ENCODE peak calls at places on chromosomes 12 and 14, in seven cellular contexts. J, O, V, S, M, F and C are unnamed samples.

GRCh38 chr12:89954259-89954658 is 245.6 kb upstream of the ATP2B1 start:
- DNase-seq in J (no peak), O (no peak), V (no peak), S (no peak), M (no peak), F (no peak), C (no peak)

GRCh38 chr12:10067259-10067658 is 31.5 kb downstream of the CLEC1A start:
- DNase-seq in J (no peak), O (no peak), V (no peak), S (no peak), M (no peak), F (no peak), C (no peak)

GRCh38 chr12:104485651-104486341 is 29.0 kb downstream of the CHST11 start:
- DNase-seq in J (no peak), O (no peak), V (peak; percentile 73), S (no peak), M (no peak), F (no peak), C (no peak)

GRCh38 chr12:6915023-6915788 is 826 bp downstream of the ENO2 start:
- DNase-seq in J (no peak), O (no peak), V (peak; percentile 84), S (peak; percentile 72), M (peak; percentile 80), F (no peak), C (no peak)

GRCh38 chr14:69812725-69813124 is 15.7 kb upstream of the SLC10A1 start:
- DNase-seq in J (peak; percentile 43), O (no peak), V (peak; percentile 21), S (no peak), M (no peak), F (no peak), C (no peak)

GRCh38 chr12:49585477-49586445 is 17.8 kb upstream of the MCRS1 start:
- DNase-seq in J (no peak), O (no peak), V (no peak), S (no peak), M (no peak), F (no peak), C (no peak)

GRCh38 chr12:45839917-45840316 is 110.4 kb downstream of the ARID2 start:
- DNase-seq in J (no peak), O (no peak), V (no peak), S (no peak), M (no peak), F (no peak), C (no peak)

GRCh38 chr12:73973486-73973885 is 564.1 kb upstream of the ATXN7L3B start:
- DNase-seq in J (no peak), O (no peak), V (no peak), S (no peak), M (no peak), F (no peak), C (no peak)

GRCh38 chr14:37230551-37231194 is 32.9 kb downstream of the MIPOL1 start:
- DNase-seq in J (peak; percentile 90), O (no peak), V (peak; percentile 65), S (no peak), M (peak; percentile 11), F (no peak), C (no peak)

GRCh38 chr12:88801227-88802225 is 221.3 kb upstream of the KITLG start:
- DNase-seq in J (no peak), O (no peak), V (no peak), S (no peak), M (no peak), F (no peak), C (no peak)

GRCh38 chr14:20350860-20351259 is 7.4 kb downstream of the PARP2 start:
- DNase-seq in J (no peak), O (no peak), V (no peak), S (no peak), M (no peak), F (no peak), C (no peak)

GRCh38 chr14:35335388-35336092 is 43.4 kb downstream of the PSMA6 start:
- DNase-seq in J (peak; percentile 86), O (no peak), V (no peak), S (peak; percentile 39), M (peak; percentile 36), F (no peak), C (no peak)

GRCh38 chr12:100986595-100987547 is 192.3 kb downstream of the ANO4 start:
- DNase-seq in J (no peak), O (no peak), V (no peak), S (no peak), M (no peak), F (no peak), C (no peak)

GRCh38 chr12:6699989-6700645 is 498 bp downstream of the PIANP start:
- DNase-seq in J (no peak), O (no peak), V (no peak), S (peak; percentile 79), M (peak; percentile 86), F (no peak), C (no peak)

GRCh38 chr12:118059645-118060275 is 1.2 kb downstream of the WSB2 start:
- DNase-seq in J (no peak), O (no peak), V (no peak), S (no peak), M (no peak), F (no peak), C (no peak)

GRCh38 chr12:89072303-89073026 is 279.8 kb downstream of the DUSP6 start:
- DNase-seq in J (no peak), O (no peak), V (no peak), S (no peak), M (no peak), F (no peak), C (no peak)

GRCh38 chr12:45065125-45065626 is 14.3 kb upstream of the DBX2 start:
- DNase-seq in J (no peak), O (no peak), V (no peak), S (no peak), M (no peak), F (no peak), C (no peak)

DNA sequence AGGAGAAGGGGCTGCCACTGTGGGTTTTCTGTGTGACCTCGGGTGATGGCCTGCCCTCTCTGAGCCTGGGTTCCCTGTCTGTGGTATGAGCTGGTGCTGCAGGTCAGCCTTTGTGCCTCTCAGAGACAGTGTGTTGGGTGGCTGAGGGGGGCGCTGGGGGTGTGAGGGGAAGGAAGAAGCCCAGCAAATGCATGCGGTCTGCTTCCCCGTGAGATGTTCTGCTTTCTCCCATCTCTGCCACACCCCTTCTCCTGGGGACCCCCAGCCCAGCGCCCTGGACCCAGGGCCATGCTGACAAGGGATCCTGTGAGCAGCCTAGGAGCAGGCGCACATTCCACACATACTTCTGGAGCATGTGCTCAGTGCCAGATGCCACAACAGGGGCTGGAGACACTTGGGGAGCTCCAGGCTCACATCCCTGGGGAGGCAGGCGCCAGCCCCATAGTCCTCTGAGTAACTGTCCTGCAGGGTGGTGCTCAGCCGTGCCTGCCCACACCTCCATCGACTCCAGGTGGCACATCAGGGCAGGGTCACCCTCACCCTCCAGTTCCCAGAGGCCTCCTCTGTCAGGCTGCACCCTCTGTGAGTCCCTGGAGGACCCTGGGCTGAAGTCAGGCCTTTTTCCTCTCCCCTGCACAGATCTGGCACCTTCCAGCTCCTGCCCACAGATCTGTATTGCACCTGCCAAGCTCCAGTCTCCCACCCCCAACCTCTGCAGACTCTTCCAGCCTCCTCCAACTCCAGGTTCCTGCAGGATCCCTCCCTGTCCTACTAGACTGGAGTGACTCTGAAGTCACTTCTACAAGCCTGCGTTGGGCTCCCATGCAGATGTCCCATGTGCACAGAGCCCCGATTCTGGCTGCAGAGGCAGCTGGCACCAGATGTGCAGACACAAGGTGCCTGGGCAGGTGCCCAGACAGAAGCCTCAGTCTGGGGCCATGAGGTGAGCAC is 205.6 kb downstream of the KIF26A start:
- DNase-seq in J (no peak), O (no peak), V (no peak), S (peak; percentile 41), M (peak; percentile 42), F (no peak), C (no peak)
- TF ChIP-seq TAF1 in J (no peak), O (no peak), V (no peak), S (no peak), M (no peak), F (no peak), C (no peak)

GRCh38 chr12:57965766-57966165 is 24.4 kb downstream of the ATP23 start:
- DNase-seq in J (peak; percentile 66), O (no peak), V (peak; percentile 20), S (no peak), M (no peak), F (no peak), C (no peak)
- TF ChIP-seq TAF1 in J (no peak), O (no peak), V (no peak), S (no peak), M (no peak), F (no peak), C (no peak)

DNA sequence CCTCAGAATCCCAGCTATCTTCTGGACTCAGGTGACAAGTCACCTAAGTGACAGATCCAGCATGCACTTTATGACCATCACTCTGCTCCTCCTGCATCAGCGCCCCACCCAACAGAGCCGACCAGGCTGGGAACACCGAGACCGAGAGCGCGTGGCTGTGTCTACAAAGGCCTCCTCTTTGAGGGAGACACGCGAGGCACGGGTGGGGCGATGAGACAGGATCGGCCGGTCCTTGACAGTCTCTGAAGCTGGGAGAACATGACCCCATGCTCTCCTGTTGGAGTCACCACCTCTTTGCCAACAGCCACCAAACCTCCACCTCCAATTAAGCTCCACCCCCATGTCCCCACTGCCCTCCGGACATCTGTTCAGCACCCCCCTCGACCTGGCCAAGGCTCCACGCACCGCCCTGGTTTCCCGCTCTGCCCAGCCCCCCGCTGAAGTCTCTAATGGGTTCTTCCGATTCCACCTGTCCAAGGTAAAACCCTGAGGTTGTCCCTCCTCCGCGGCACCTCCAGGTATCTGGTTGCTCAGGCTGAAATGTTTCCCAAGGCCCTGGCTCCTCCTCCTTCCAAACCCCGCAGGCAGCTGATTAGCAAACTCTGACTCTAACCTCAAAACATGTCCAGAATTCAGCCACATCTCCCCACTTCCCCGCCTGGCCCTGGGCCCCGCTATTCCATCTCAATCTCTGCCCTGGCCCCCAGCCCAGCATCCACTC is 31.5 kb downstream of the HSP90AA1 start:
- DNase-seq in J (peak; percentile 18), O (no peak), V (no peak), S (peak; percentile 61), M (no peak), F (no peak), C (no peak)
- TF ChIP-seq TAF1 in J (no peak), O (no peak), V (no peak), S (no peak), M (no peak), F (no peak), C (no peak)

GRCh38 chr14:97218713-97219355 is 421.7 kb downstream of the VRK1 start:
- DNase-seq in J (no peak), O (no peak), V (no peak), S (peak; percentile 78), M (peak; percentile 19), F (no peak), C (no peak)
- TF ChIP-seq TAF1 in J (no peak), O (no peak), V (no peak), S (peak; percentile 28), M (no peak), F (no peak), C (no peak)

GRCh38 chr12:30417697-30418231 is 277.9 kb downstream of the IPO8 start:
- DNase-seq in J (no peak), O (no peak), V (no peak), S (no peak), M (no peak), F (no peak), C (no peak)
- TF ChIP-seq TAF1 in J (no peak), O (no peak), V (no peak), S (no peak), M (no peak), F (no peak), C (no peak)